ENCODE peak calls at places on chromosomes 5 and 9, in ten cellular contexts. One of them, this sample, is unnamed.

GRCh38 chr9:71223953-71224538 is 102.6 kb upstream of the TRPM3 start:
- DNase-seq in AG08395: no peak
- DNase-seq in small intestine: no peak
- DNase-seq in iris pigment epithelial cell: no peak
- DNase-seq in substantia nigra: no peak
- DNase-seq in skeletal muscle cell: no peak
- DNase-seq in T follicular helper cell: no peak
- DNase-seq in cardiac muscle cell: peak; percentile 26
- DNase-seq in AG08396: no peak
- DNase-seq in CD14-positive monocyte: no peak
- DNase-seq in this sample: no peak

GRCh38 chr5:55608595-55608994 is 73.8 kb upstream of the PLPP1 start:
- DNase-seq in substantia nigra: no peak
- DNase-seq in T follicular helper cell: no peak
- DNase-seq in skeletal muscle cell: no peak
- DNase-seq in AG08396: no peak
- DNase-seq in cardiac muscle cell: no peak
- DNase-seq in AG08395: no peak
- DNase-seq in iris pigment epithelial cell: no peak
- DNase-seq in CD14-positive monocyte: no peak
- DNase-seq in small intestine: no peak
- DNase-seq in this sample: no peak

GRCh38 chr5:143397302-143398052 is 6.0 kb downstream of the NR3C1 start:
- DNase-seq in CD14-positive monocyte: no peak
- DNase-seq in AG08396: no peak
- DNase-seq in substantia nigra: no peak
- DNase-seq in cardiac muscle cell: no peak
- DNase-seq in iris pigment epithelial cell: no peak
- DNase-seq in AG08395: no peak
- DNase-seq in small intestine: no peak
- DNase-seq in skeletal muscle cell: no peak
- DNase-seq in T follicular helper cell: no peak
- DNase-seq in this sample: no peak

GRCh38 chr9:127970401-127971313 is 10.1 kb downstream of the EEIG1 start:
- DNase-seq in CD14-positive monocyte: no peak
- DNase-seq in AG08396: no peak
- DNase-seq in small intestine: no peak
- DNase-seq in substantia nigra: no peak
- DNase-seq in T follicular helper cell: peak; percentile 56
- DNase-seq in iris pigment epithelial cell: no peak
- DNase-seq in skeletal muscle cell: no peak
- DNase-seq in AG08395: no peak
- DNase-seq in cardiac muscle cell: no peak
- DNase-seq in this sample: peak; percentile 29

GRCh38 chr9:127976498-127976897 is 4.3 kb downstream of the EEIG1 start:
- DNase-seq in substantia nigra: no peak
- DNase-seq in CD14-positive monocyte: no peak
- DNase-seq in AG08395: no peak
- DNase-seq in AG08396: no peak
- DNase-seq in T follicular helper cell: peak; percentile 49
- DNase-seq in iris pigment epithelial cell: no peak
- DNase-seq in skeletal muscle cell: no peak
- DNase-seq in cardiac muscle cell: no peak
- DNase-seq in small intestine: peak; percentile 79
- DNase-seq in this sample: peak; percentile 83

GRCh38 chr5:36301858-36302603 is at the start of gene RANBP3L:
- DNase-seq in substantia nigra: no peak
- DNase-seq in AG08395: no peak
- DNase-seq in CD14-positive monocyte: no peak
- DNase-seq in T follicular helper cell: no peak
- DNase-seq in AG08396: no peak
- DNase-seq in skeletal muscle cell: no peak
- DNase-seq in small intestine: peak; percentile 66
- DNase-seq in iris pigment epithelial cell: peak; percentile 47
- DNase-seq in cardiac muscle cell: peak; percentile 50
- DNase-seq in this sample: no peak

GRCh38 chr5:166428264-166428663 is 1863.2 kb upstream of the WWC1 start:
- DNase-seq in cardiac muscle cell: no peak
- DNase-seq in small intestine: no peak
- DNase-seq in skeletal muscle cell: no peak
- DNase-seq in iris pigment epithelial cell: no peak
- DNase-seq in substantia nigra: no peak
- DNase-seq in CD14-positive monocyte: no peak
- DNase-seq in AG08396: no peak
- DNase-seq in T follicular helper cell: no peak
- DNase-seq in AG08395: no peak
- DNase-seq in this sample: no peak

GRCh38 chr5:11504794-11505193 is 399.5 kb downstream of the CTNND2 start:
- DNase-seq in CD14-positive monocyte: no peak
- DNase-seq in iris pigment epithelial cell: peak; percentile 4
- DNase-seq in T follicular helper cell: no peak
- DNase-seq in AG08396: no peak
- DNase-seq in cardiac muscle cell: peak; percentile 8
- DNase-seq in small intestine: no peak
- DNase-seq in skeletal muscle cell: peak; percentile 4
- DNase-seq in AG08395: no peak
- DNase-seq in substantia nigra: no peak
- DNase-seq in this sample: no peak

GRCh38 chr5:175494271-175495183 is 16.2 kb downstream of the SFXN1 start:
- DNase-seq in substantia nigra: no peak
- DNase-seq in skeletal muscle cell: no peak
- DNase-seq in CD14-positive monocyte: no peak
- DNase-seq in AG08396: no peak
- DNase-seq in T follicular helper cell: no peak
- DNase-seq in small intestine: no peak
- DNase-seq in cardiac muscle cell: no peak
- DNase-seq in iris pigment epithelial cell: peak; percentile 73
- DNase-seq in AG08395: no peak
- DNase-seq in this sample: no peak

GRCh38 chr9:6305954-6306563 is 22.1 kb upstream of the TPD52L3 start:
- DNase-seq in CD14-positive monocyte: no peak
- DNase-seq in AG08395: peak; percentile 51
- DNase-seq in cardiac muscle cell: peak; percentile 76
- DNase-seq in small intestine: peak; percentile 54
- DNase-seq in iris pigment epithelial cell: peak; percentile 52
- DNase-seq in T follicular helper cell: no peak
- DNase-seq in substantia nigra: no peak
- DNase-seq in AG08396: peak; percentile 35
- DNase-seq in skeletal muscle cell: no peak
- DNase-seq in this sample: peak; percentile 69

GRCh38 chr5:170693701-170694100 is 89.8 kb upstream of the GABRP start:
- DNase-seq in AG08396: no peak
- DNase-seq in AG08395: no peak
- DNase-seq in iris pigment epithelial cell: no peak
- DNase-seq in small intestine: no peak
- DNase-seq in T follicular helper cell: no peak
- DNase-seq in skeletal muscle cell: no peak
- DNase-seq in substantia nigra: no peak
- DNase-seq in CD14-positive monocyte: no peak
- DNase-seq in cardiac muscle cell: no peak
- DNase-seq in this sample: no peak

This sample was measured in HT-29.